ENCODE peak calls at places on chromosome 16, in eight cellular contexts. Q, G, I, B, A, X, P and K are unnamed samples.

GRCh38 chr16:50602126-50602525 is 53.9 kb downstream of the NKD1 start:
- DNase-seq in Q (no peak), G (no peak), I (peak; percentile 30), B (no peak), A (no peak), X (no peak), P (no peak), K (no peak)

GRCh38 chr16:55324491-55325447 is 766 bp downstream of the IRX6 start:
- DNase-seq in Q (no peak), G (no peak), I (peak; percentile 72), B (peak; percentile 4), A (no peak), X (no peak), P (no peak), K (peak; percentile 22)

GRCh38 chr16:17446661-17447060 is 24.1 kb downstream of the XYLT1 start:
- DNase-seq in Q (no peak), G (no peak), I (peak; percentile 88), B (no peak), A (no peak), X (no peak), P (no peak), K (no peak)

GRCh38 chr16:47872228-47872627 is 283.6 kb downstream of the ABCC12 start:
- DNase-seq in Q (no peak), G (no peak), I (no peak), B (no peak), A (no peak), X (no peak), P (no peak), K (peak; percentile 56)

GRCh38 chr16:4388275-4389021 is 16.8 kb downstream of the VASN start:
- DNase-seq in Q (no peak), G (no peak), I (peak; percentile 90), B (peak; percentile 57), A (no peak), X (no peak), P (no peak), K (no peak)

GRCh38 chr16:87464691-87465300 is 28.0 kb downstream of the ZCCHC14 start:
- DNase-seq in Q (peak; percentile 96), G (peak; percentile 60), I (peak; percentile 91), B (peak; percentile 91), A (no peak), X (peak; percentile 73), P (peak; percentile 77), K (no peak)

GRCh38 chr16:85553436-85554113 is 59.5 kb upstream of the GSE1 start:
- DNase-seq in Q (peak; percentile 34), G (peak; percentile 74), I (peak; percentile 90), B (peak; percentile 54), A (peak; percentile 62), X (peak; percentile 79), P (peak; percentile 69), K (peak; percentile 67)

GRCh38 chr16:50400312-50400966 is 31.7 kb upstream of the BRD7 start:
- DNase-seq in Q (no peak), G (no peak), I (no peak), B (no peak), A (no peak), X (no peak), P (peak; percentile 9), K (no peak)

GRCh38 chr16:47600376-47600775 is 139.2 kb downstream of the PHKB start:
- DNase-seq in Q (no peak), G (no peak), I (no peak), B (no peak), A (no peak), X (no peak), P (no peak), K (no peak)

GRCh38 chr16:86569843-86570447 is 3.3 kb downstream of the FOXC2 start:
- DNase-seq in Q (no peak), G (no peak), I (no peak), B (no peak), A (no peak), X (no peak), P (no peak), K (no peak)

GRCh38 chr16:86457621-86458456 is 52.5 kb upstream of the FOXF1 start:
- DNase-seq in Q (peak; percentile 99), G (no peak), I (peak; percentile 51), B (peak; percentile 85), A (no peak), X (peak; percentile 36), P (no peak), K (no peak)

GRCh38 chr16:11211977-11212818 is 43.8 kb downstream of the SOCS1 start:
- DNase-seq in Q (no peak), G (no peak), I (no peak), B (no peak), A (no peak), X (no peak), P (no peak), K (no peak)

GRCh38 chr16:15811416-15811777 is 45.4 kb downstream of the MYH11 start:
- DNase-seq in Q (no peak), G (no peak), I (no peak), B (peak; percentile 15), A (no peak), X (no peak), P (no peak), K (no peak)

GRCh38 chr16:57773019-57773418 is 29.3 kb downstream of the KIFC3 start:
- DNase-seq in Q (no peak), G (no peak), I (no peak), B (no peak), A (no peak), X (peak; percentile 1), P (no peak), K (no peak)
- H3K4me3 ChIP-seq in Q (no peak overlapping the region), G (no peak overlapping the region), I (no peak overlapping the region), B (no peak overlapping the region), A (no peak overlapping the region), X (no peak overlapping the region), P (no peak overlapping the region), K (no peak overlapping the region)

GRCh38 chr16:53346-54236 is at the start of the genes POLR3K and SNRNP25:
- DNase-seq in Q (peak; percentile 97), G (peak; percentile 98), I (peak; percentile 100), B (peak; percentile 98), A (peak; percentile 98), X (peak; percentile 100), P (peak; percentile 99), K (peak; percentile 99)
- TF ChIP-seq CTCF in Q (no peak), G (no peak), I (no peak), B (no peak), A (no peak), X (no peak), P (no peak), K (no peak)

GRCh38 chr16:58832496-58832895 is 98.4 kb upstream of the GOT2 start:
- DNase-seq in Q (no peak), G (no peak), I (no peak), B (no peak), A (no peak), X (no peak), P (no peak), K (peak; percentile 43)
- H3K4me3 ChIP-seq in Q (no peak overlapping the region), G (no peak overlapping the region), I (no peak overlapping the region), B (no peak overlapping the region), A (no peak overlapping the region), X (no peak overlapping the region), P (no peak overlapping the region), K (no peak overlapping the region)

GRCh38 chr16:66661210-66661560 is 35.4 kb downstream of the CMTM4 start:
- DNase-seq in Q (no peak), G (no peak), I (no peak), B (no peak), A (no peak), X (no peak), P (no peak), K (no peak)

GRCh38 chr16:66658860-66659190 is 37.7 kb downstream of the CMTM4 start:
- DNase-seq in Q (no peak), G (no peak), I (no peak), B (no peak), A (no peak), X (no peak), P (no peak), K (no peak)

GRCh38 chr16:66658143-66658859 is 38.2 kb downstream of the CMTM4 start:
- DNase-seq in Q (no peak), G (no peak), I (no peak), B (no peak), A (no peak), X (no peak), P (no peak), K (no peak)

GRCh38 chr16:66662445-66663194 is 33.9 kb downstream of the CMTM4 start:
- DNase-seq in Q (peak; percentile 44), G (peak; percentile 52), I (no peak), B (peak; percentile 43), A (peak; percentile 65), X (no peak), P (no peak), K (no peak)

DNA sequence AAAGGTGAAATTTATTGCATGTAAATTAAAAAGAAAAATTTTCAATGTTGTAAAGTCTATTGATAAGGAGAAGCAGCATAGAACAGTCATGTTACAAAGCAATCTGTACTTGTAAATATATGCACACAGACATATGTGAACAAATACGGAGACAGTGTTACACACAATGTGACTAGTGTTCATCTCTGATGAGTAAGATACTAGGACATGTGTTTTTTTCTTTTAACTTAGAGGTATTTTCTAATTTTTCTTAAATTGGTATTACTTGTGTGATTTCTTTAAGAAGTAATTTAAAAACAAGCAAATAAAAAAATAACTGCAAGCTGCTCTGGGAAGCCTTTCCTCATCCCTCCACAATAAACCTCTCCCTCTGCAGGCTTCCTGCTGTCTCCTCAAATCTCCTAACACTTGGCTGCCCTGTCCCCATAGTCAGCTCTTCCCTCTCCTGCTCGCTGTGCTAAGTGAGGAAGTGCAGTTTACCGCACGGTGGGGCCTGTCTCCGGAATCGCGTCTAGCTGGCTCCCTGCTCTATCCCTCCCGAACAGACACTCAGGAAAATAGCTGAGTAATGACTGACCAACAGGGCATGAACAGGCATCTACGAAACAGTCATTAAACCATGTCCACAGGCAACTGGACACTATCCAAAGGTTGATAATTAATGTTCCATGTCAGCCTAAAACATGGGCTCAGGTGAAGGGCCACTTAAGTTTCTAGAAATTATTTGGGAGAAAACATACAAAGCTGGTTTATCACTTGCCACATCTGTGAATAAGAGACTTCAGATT is 35.9 kb downstream of the CMTM4 start:
- DNase-seq in Q (peak; percentile 84), G (peak; percentile 43), I (peak; percentile 81), B (peak; percentile 86), A (peak; percentile 72), X (peak; percentile 65), P (peak; percentile 41), K (peak; percentile 67)
- TF ChIP-seq CTCF in Q (peak; percentile 38), G (no peak), I (peak; percentile 30), B (peak; percentile 48), A (no peak), X (peak; percentile 34), P (no peak), K (peak; percentile 15)

GRCh38 chr16:22098538-22099255 is 6.4 kb downstream of the VWA3A start:
- DNase-seq in Q (peak; percentile 44), G (peak; percentile 5), I (no peak), B (peak; percentile 49), A (peak; percentile 80), X (no peak), P (no peak), K (peak; percentile 82)
- H3K4me3 ChIP-seq in Q (no peak overlapping the region), G (no peak overlapping the region), I (peak overlapping the region; percentile 25), B (no peak overlapping the region), A (no peak overlapping the region), X (no peak overlapping the region), P (no peak overlapping the region), K (no peak overlapping the region)

DNA sequence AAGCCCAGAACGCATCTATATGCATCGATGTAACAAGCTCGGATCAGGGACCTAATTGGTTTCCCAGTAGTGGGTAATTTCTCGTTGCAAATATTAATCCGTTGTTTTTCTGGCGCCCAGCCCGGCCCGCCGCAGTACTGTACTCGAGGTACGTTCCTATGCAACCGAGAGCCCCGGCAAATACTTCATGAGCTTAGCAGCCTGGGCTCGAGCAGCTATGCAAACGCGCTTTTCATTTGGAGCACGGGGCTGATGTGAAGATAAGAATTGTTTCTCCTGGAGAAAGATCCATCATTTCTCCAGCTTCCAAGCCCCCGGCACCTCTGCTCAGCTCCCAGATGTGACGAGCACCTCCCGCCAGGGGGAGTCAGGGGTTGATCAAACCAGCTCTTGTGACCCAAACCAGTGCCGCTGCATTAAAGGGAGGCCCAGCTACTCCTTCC is 229.8 kb downstream of the KATNIP start:
- DNase-seq in Q (peak; percentile 46), G (peak; percentile 16), I (peak; percentile 65), B (peak; percentile 47), A (peak; percentile 47), X (peak; percentile 49), P (peak; percentile 57), K (peak; percentile 70)
- TF ChIP-seq CTCF in Q (peak; percentile 53), G (no peak), I (no peak), B (peak; percentile 73), A (no peak), X (no peak), P (no peak), K (peak; percentile 65)